ENCODE peak calls at places on chromosomes 3 and 15, in seven cellular contexts. W, G, D, J, X, A and N are unnamed samples.

GRCh38 chr15:90903733-90904536 is 833 bp downstream of the MAN2A2 start:
- DNase-seq in W (peak; percentile 13), G (no peak), D (no peak), J (no peak), X (peak; percentile 46), A (peak; percentile 62), N (no peak)

GRCh38 chr3:170425491-170426239 is 7.0 kb downstream of the CLDN11 start:
- DNase-seq in W (no peak), G (no peak), D (no peak), J (no peak), X (no peak), A (no peak), N (no peak)

GRCh38 chr3:8853081-8853480 is 83.7 kb upstream of the OXTR start:
- DNase-seq in W (peak; percentile 62), G (no peak), D (peak; percentile 25), J (no peak), X (no peak), A (no peak), N (no peak)

GRCh38 chr3:55416381-55416821 is 70.7 kb downstream of the WNT5A start:
- DNase-seq in W (peak; percentile 84), G (no peak), D (peak; percentile 91), J (no peak), X (no peak), A (no peak), N (no peak)

GRCh38 chr3:113495035-113495434 is 19.9 kb downstream of the SPICE1 start:
- DNase-seq in W (peak; percentile 75), G (no peak), D (peak; percentile 42), J (peak; percentile 34), X (peak; percentile 68), A (peak; percentile 46), N (peak; percentile 35)

GRCh38 chr15:71678191-71678590 is 132.2 kb upstream of the NR2E3 start:
- DNase-seq in W (peak; percentile 65), G (no peak), D (peak; percentile 28), J (no peak), X (peak; percentile 29), A (no peak), N (no peak)

GRCh38 chr3:9204253-9205005 is 45.0 kb downstream of the SRGAP3 start:
- DNase-seq in W (no peak), G (no peak), D (no peak), J (no peak), X (no peak), A (no peak), N (no peak)

GRCh38 chr3:102182162-102182561 is 252.7 kb upstream of the ZPLD1 start:
- DNase-seq in W (peak; percentile 79), G (no peak), D (no peak), J (no peak), X (no peak), A (peak; percentile 79), N (no peak)

GRCh38 chr3:120705851-120706582 is 24.0 kb upstream of the HGD start:
- DNase-seq in W (no peak), G (no peak), D (no peak), J (no peak), X (no peak), A (no peak), N (no peak)

GRCh38 chr3:149462653-149463052 is 11.8 kb upstream of the TM4SF4 start:
- DNase-seq in W (peak; percentile 34), G (no peak), D (peak; percentile 42), J (no peak), X (no peak), A (no peak), N (no peak)

GRCh38 chr3:47301456-47301855 is 18.7 kb downstream of the KLHL18 start:
- DNase-seq in W (no peak), G (no peak), D (no peak), J (no peak), X (no peak), A (no peak), N (no peak)

GRCh38 chr3:42176635-42177034 is 85.5 kb downstream of the TRAK1 start:
- DNase-seq in W (no peak), G (no peak), D (no peak), J (no peak), X (no peak), A (no peak), N (no peak)

GRCh38 chr3:87410110-87410509 is 133.7 kb upstream of the POU1F1 start:
- DNase-seq in W (no peak), G (no peak), D (no peak), J (no peak), X (no peak), A (no peak), N (no peak)

GRCh38 chr3:43017038-43017437 is 37.9 kb downstream of the GASK1A start:
- DNase-seq in W (no peak), G (no peak), D (no peak), J (no peak), X (no peak), A (no peak), N (no peak)

GRCh38 chr3:127073931-127074820 is 91.3 kb downstream of the PLXNA1 start:
- DNase-seq in W (peak; percentile 60), G (no peak), D (no peak), J (no peak), X (no peak), A (no peak), N (no peak)

GRCh38 chr3:98801042-98801747 is 38.1 kb downstream of the ST3GAL6 start:
- DNase-seq in W (no peak), G (no peak), D (no peak), J (no peak), X (no peak), A (no peak), N (no peak)

GRCh38 chr3:13040381-13041074 is 32.7 kb downstream of the IQSEC1 start:
- DNase-seq in W (no peak), G (no peak), D (no peak), J (no peak), X (peak; percentile 77), A (peak; percentile 27), N (peak; percentile 90)

GRCh38 chr3:46214751-46215352 is 6.7 kb upstream of the CCR1 start:
- DNase-seq in W (peak; percentile 19), G (no peak), D (no peak), J (no peak), X (peak; percentile 56), A (no peak), N (no peak)

GRCh38 chr3:177946965-177947364 is 589.3 kb upstream of the KCNMB2 start:
- DNase-seq in W (peak; percentile 51), G (no peak), D (peak; percentile 79), J (no peak), X (no peak), A (no peak), N (no peak)

GRCh38 chr15:76346666-76347506 is 10.3 kb downstream of the ISL2 start:
- DNase-seq in W (no peak), G (no peak), D (no peak), J (no peak), X (no peak), A (no peak), N (no peak)

GRCh38 chr15:65680544-65680943 is 58.8 kb downstream of the SLC24A1 start:
- DNase-seq in W (no peak), G (no peak), D (no peak), J (no peak), X (no peak), A (no peak), N (no peak)

GRCh38 chr3:16048435-16049318 is 125.8 kb upstream of the GALNT15 start:
- DNase-seq in W (peak; percentile 88), G (no peak), D (peak; percentile 87), J (peak; percentile 11), X (peak; percentile 77), A (peak; percentile 64), N (peak; percentile 77)

GRCh38 chr3:38578081-38578475 is 71.4 kb downstream of the SCN5A start:
- DNase-seq in W (no peak), G (no peak), D (no peak), J (no peak), X (no peak), A (no peak), N (no peak)

GRCh38 chr3:187368765-187369450 is 723 bp downstream of the RTP4 start:
- DNase-seq in W (no peak), G (no peak), D (peak; percentile 15), J (no peak), X (peak; percentile 18), A (no peak), N (peak; percentile 19)

GRCh38 chr3:128497305-128498126 is 4.5 kb upstream of the GATA2 start:
- DNase-seq in W (no peak), G (peak; percentile 65), D (no peak), J (peak; percentile 63), X (peak; percentile 46), A (peak; percentile 80), N (peak; percentile 76)
- TF ChIP-seq CTCF in W (peak; percentile 67), G (peak; percentile 87), D (peak; percentile 37), J (peak; percentile 38), X (peak; percentile 69), A (peak; percentile 86), N (peak; percentile 78)

DNA sequence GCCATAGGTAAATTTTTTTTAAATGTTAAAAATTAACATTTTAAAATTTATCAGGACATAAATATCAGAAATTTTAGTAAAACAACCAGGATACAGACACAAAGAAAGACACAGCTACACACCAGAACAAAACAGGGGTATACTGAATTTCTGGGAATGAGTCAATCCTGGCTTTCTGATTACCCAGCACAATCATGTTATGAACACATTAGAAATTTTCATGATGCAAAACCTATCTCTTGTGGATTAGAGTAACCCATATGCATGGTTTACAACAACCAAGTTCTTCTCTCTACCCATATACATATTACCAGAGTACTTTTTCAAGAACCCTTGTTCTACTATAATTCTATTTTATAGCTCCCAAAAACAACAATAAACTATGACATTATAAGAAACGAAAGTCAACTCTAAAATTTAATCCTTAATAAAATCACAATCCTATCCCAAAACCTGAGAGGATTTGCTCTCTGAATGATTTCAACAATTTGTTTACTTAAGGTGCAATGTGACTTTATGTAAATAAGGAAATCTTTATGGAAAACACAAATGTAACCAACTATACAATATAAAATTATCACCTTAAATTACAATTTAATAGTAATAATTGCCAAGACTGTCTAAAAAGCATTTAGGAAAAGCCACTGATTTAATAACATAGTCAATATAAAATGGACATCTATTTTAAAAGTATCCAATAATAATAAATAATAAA is 184.5 kb downstream of the TBC1D5 start:
- DNase-seq in W (no peak), G (no peak), D (no peak), J (no peak), X (no peak), A (no peak), N (no peak)
- TF ChIP-seq CTCF in W (no peak), G (no peak), D (no peak), J (no peak), X (no peak), A (no peak), N (no peak)

GRCh38 chr15:85543741-85544155 is 163.3 kb downstream of the AKAP13 start:
- DNase-seq in W (no peak), G (peak; percentile 73), D (no peak), J (no peak), X (no peak), A (peak; percentile 94), N (no peak)
- TF ChIP-seq CTCF in W (peak; percentile 10), G (peak; percentile 51), D (no peak), J (peak; percentile 19), X (no peak), A (peak; percentile 38), N (no peak)

DNA sequence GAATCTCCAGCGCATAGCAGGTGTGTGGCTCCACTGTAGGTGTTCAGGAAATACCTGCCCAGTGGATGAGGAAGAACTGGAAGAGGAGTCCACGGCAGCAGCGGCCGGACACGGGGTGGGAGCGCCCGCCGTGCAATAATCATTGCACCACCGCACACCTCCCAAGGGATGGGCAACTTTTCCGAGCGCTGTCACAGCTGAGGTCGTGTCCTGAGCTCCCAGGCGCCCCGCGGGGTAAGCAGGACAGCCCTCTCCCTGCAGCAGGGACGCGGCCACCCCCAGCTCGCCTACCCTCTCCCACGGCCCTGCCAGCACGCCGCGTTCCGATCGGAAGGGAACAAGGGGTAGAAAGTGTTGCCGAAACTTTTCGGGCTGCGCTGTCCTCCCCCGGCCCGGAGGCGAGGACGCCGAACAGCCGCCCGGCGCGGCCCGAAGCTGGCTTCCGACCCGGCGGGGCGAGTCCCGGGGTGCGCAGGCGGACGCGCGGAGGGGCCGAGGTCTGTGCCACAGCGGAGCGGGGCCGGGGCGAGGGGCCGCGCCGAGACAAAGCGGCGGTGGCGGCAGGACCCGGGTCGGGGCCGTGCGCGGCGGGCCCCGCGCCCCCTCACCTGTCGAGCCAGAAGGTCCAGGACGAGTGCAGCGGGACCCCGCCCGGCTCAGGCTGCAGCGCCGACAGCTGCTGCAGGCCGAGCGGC is 471 bp downstream of the EIF4E3 start:
- DNase-seq in W (no peak), G (peak; percentile 55), D (no peak), J (no peak), X (peak; percentile 15), A (peak; percentile 49), N (peak; percentile 43)
- TF ChIP-seq CTCF in W (no peak), G (no peak), D (no peak), J (no peak), X (no peak), A (no peak), N (no peak)